ENCODE peak calls at places on chromosomes 4 and X, in seven cellular contexts. U, I, C, E, M, Z and H are unnamed samples.
A peak's percentile ranks its signal among the peaks of the same experiment; 100 is the strongest.

GRCh38 chrX:77743720-77744119 is 42.3 kb downstream of the ATRX start:
- DNase-seq in E (no peak), I (no peak), Z (no peak), U (no peak), M (no peak), C (no peak), H (no peak)

GRCh38 chr4:119851649-119852048 is 215.0 kb downstream of the MAD2L1 start:
- DNase-seq in U (no peak), M (no peak), E (no peak), I (no peak), Z (no peak), C (no peak), H (no peak)

GRCh38 chr4:16007471-16008095 is 44.6 kb upstream of the FGFBP2 start:
- DNase-seq in Z (no peak), U (no peak), M (no peak), I (no peak), E (no peak), C (no peak), H (no peak)

GRCh38 chr4:37922323-37922722 is 31.4 kb downstream of the TBC1D1 start:
- DNase-seq in M (no peak), U (no peak), C (no peak), I (no peak), E (no peak), Z (no peak), H (no peak)

GRCh38 chr4:141645611-141646340 is 9.4 kb downstream of the IL15 start:
- DNase-seq in C (no peak), E (no peak), U (peak; percentile 88), I (no peak), M (no peak), Z (no peak), H (no peak)

GRCh38 chr4:3655485-3656429 is 110.4 kb upstream of the ADRA2C start:
- DNase-seq in M (no peak), C (no peak), U (no peak), I (no peak), E (no peak), Z (no peak), H (no peak)

GRCh38 chr4:3371581-3372001 is 70.2 kb upstream of the HGFAC start:
- DNase-seq in U (no peak), I (no peak), E (no peak), C (peak; percentile 77), M (no peak), Z (no peak), H (no peak)

GRCh38 chrX:2500681-2501151 is at the start of the genes DHRSX and ZBED1:
- DNase-seq in M (peak; percentile 9), I (no peak), C (peak; percentile 65), Z (peak; percentile 27), E (peak; percentile 80), U (peak; percentile 49), H (peak; percentile 56)

GRCh38 chr4:140654516-140654855 is 85.7 kb upstream of the UCP1 start:
- DNase-seq in I (no peak), U (no peak), E (no peak), Z (no peak), C (no peak), M (no peak), H (no peak)

GRCh38 chrX:152897216-152898144 is at the start of gene ZNF185:
- DNase-seq in Z (peak; percentile 63), U (peak; percentile 75), E (no peak), M (no peak), C (peak; percentile 60), I (peak; percentile 25), H (peak; percentile 76)

GRCh38 chrX:16836371-16836770 is 33.8 kb downstream of the RBBP7 start:
- DNase-seq in U (peak; percentile 38), Z (no peak), M (no peak), I (no peak), C (no peak), E (no peak), H (peak; percentile 47)

GRCh38 chrX:56995271-56995994 is at the start of gene SPIN3:
- DNase-seq in C (peak; percentile 87), I (peak; percentile 74), M (peak; percentile 21), U (peak; percentile 75), E (peak; percentile 83), Z (peak; percentile 53), H (peak; percentile 90)

GRCh38 chr4:56684320-56684719 is 3.2 kb upstream of the HOPX start:
- DNase-seq in U (peak; percentile 50), I (no peak), C (no peak), E (no peak), Z (peak; percentile 20), M (no peak), H (no peak)

GRCh38 chr4:55107054-55107453 is 18.3 kb downstream of the KDR start:
- DNase-seq in Z (no peak), C (no peak), I (no peak), E (no peak), M (no peak), U (no peak), H (no peak)

GRCh38 chr4:45621926-45622325 is 501.9 kb downstream of the GABRG1 start:
- DNase-seq in Z (peak; percentile 39), C (no peak), M (no peak), E (no peak), I (no peak), U (peak; percentile 4), H (no peak)

GRCh38 chr4:155573126-155573525 is 93.5 kb upstream of the GUCY1A1 start:
- DNase-seq in E (no peak), M (no peak), C (no peak), Z (no peak), I (no peak), U (no peak), H (no peak)

GRCh38 chrX:43564953-43565352 is 91.1 kb upstream of the MAOA start:
- DNase-seq in E (no peak), U (no peak), Z (no peak), I (no peak), C (no peak), M (no peak), H (no peak)